ENCODE peak calls at places on chromosomes 13 and 19, in five cellular contexts. One of them, this sample, is unnamed.

GRCh38 chr13:97319088-97319487 is 97.0 kb downstream of the MBNL2 start:
- DNase-seq in glomerular endothelial cell: no peak
- DNase-seq in endodermal cell: no peak
- DNase-seq in myocyte: peak
- DNase-seq in progenitor cell of endocrine pancreas: no peak
- DNase-seq in this sample: no peak

GRCh38 chr13:43988302-43988701 is 108.6 kb downstream of the LACC1 start:
- DNase-seq in glomerular endothelial cell: no peak
- DNase-seq in endodermal cell: no peak
- DNase-seq in myocyte: no peak
- DNase-seq in progenitor cell of endocrine pancreas: no peak
- DNase-seq in this sample: no peak

GRCh38 chr13:60990032-60990733 is 425.5 kb downstream of the PCDH20 start:
- DNase-seq in glomerular endothelial cell: no peak
- DNase-seq in endodermal cell: peak
- DNase-seq in myocyte: no peak
- DNase-seq in progenitor cell of endocrine pancreas: no peak
- DNase-seq in this sample: no peak

GRCh38 chr13:113658836-113659235 is 838 bp upstream of the ATP4B start:
- DNase-seq in glomerular endothelial cell: no peak
- DNase-seq in endodermal cell: no peak
- DNase-seq in myocyte: no peak
- DNase-seq in progenitor cell of endocrine pancreas: no peak
- DNase-seq in this sample: no peak

GRCh38 chr19:54803410-54803809 is at the start of gene KIR2DL4:
- DNase-seq in glomerular endothelial cell: no peak
- DNase-seq in endodermal cell: no peak
- DNase-seq in myocyte: no peak
- DNase-seq in progenitor cell of endocrine pancreas: no peak
- DNase-seq in this sample: no peak

GRCh38 chr13:112916296-112916695 is 52.7 kb upstream of the MCF2L start:
- DNase-seq in glomerular endothelial cell: no peak
- DNase-seq in endodermal cell: no peak
- DNase-seq in myocyte: no peak
- DNase-seq in progenitor cell of endocrine pancreas: no peak
- DNase-seq in this sample: no peak

GRCh38 chr19:2933490-2933910 is 11.3 kb downstream of the ZNF77 start:
- DNase-seq in glomerular endothelial cell: no peak
- DNase-seq in endodermal cell: no peak
- DNase-seq in myocyte: no peak
- DNase-seq in progenitor cell of endocrine pancreas: no peak
- DNase-seq in this sample: no peak

GRCh38 chr19:48750771-48751504 is 1.5 kb downstream of the FUT1 start:
- DNase-seq in glomerular endothelial cell: no peak
- DNase-seq in endodermal cell: peak
- DNase-seq in myocyte: no peak
- DNase-seq in progenitor cell of endocrine pancreas: no peak
- DNase-seq in this sample: no peak

This sample was measured in NCI-H2107.